ENCODE peak calls at places on chromosomes 1 and 21, in four cellular contexts. One of them, this sample, is unnamed.
A peak's percentile ranks its signal among the peaks of the same experiment; 100 is the strongest.

GRCh38 chr1:160009088-160009487 is 22.7 kb downstream of the PIGM start:
- DNase-seq in aorta: no peak
- DNase-seq in RPMI7951: no peak
- DNase-seq in foreskin keratinocyte: no peak
- DNase-seq in this sample: no peak

GRCh38 chr1:179017383-179018326 is 8.0 kb upstream of the FAM20B start:
- DNase-seq in aorta: no peak
- DNase-seq in foreskin keratinocyte: peak; percentile 48
- DNase-seq in RPMI7951: peak; percentile 70
- DNase-seq in this sample: no peak

GRCh38 chr21:38494688-38495087 is 3.6 kb downstream of the ERG start:
- DNase-seq in RPMI7951: peak; percentile 55
- DNase-seq in aorta: peak; percentile 80
- DNase-seq in foreskin keratinocyte: peak; percentile 13
- DNase-seq in this sample: no peak

GRCh38 chr1:156456625-156457465 is 43.7 kb downstream of the MEF2D start:
- DNase-seq in aorta: peak; percentile 99
- DNase-seq in foreskin keratinocyte: peak; percentile 97
- DNase-seq in RPMI7951: peak; percentile 97
- DNase-seq in this sample: peak; percentile 99

GRCh38 chr1:64584479-64584878 is 114.5 kb downstream of the CACHD1 start:
- DNase-seq in RPMI7951: no peak
- DNase-seq in aorta: no peak
- DNase-seq in foreskin keratinocyte: no peak
- DNase-seq in this sample: no peak

GRCh38 chr1:246734861-246735260 is 10.7 kb downstream of the SCCPDH start:
- DNase-seq in RPMI7951: no peak
- DNase-seq in foreskin keratinocyte: no peak
- DNase-seq in aorta: no peak
- DNase-seq in this sample: no peak

GRCh38 chr1:67747667-67748066 is 62.7 kb downstream of the GADD45A start:
- DNase-seq in RPMI7951: peak; percentile 69
- DNase-seq in aorta: no peak
- DNase-seq in foreskin keratinocyte: no peak
- DNase-seq in this sample: peak; percentile 69

GRCh38 chr1:95097426-95097825 is 19.7 kb upstream of the TLCD4 start:
- DNase-seq in foreskin keratinocyte: no peak
- DNase-seq in RPMI7951: no peak
- DNase-seq in aorta: no peak
- DNase-seq in this sample: no peak

GRCh38 chr1:21293537-21294265 is 3.4 kb upstream of the ECE1 start:
- DNase-seq in RPMI7951: no peak
- DNase-seq in foreskin keratinocyte: no peak
- DNase-seq in aorta: no peak
- DNase-seq in this sample: no peak

GRCh38 chr1:97350241-97350640 is 570.6 kb downstream of the DPYD start:
- DNase-seq in foreskin keratinocyte: no peak
- DNase-seq in aorta: no peak
- DNase-seq in RPMI7951: no peak
- DNase-seq in this sample: no peak

GRCh38 chr21:25169370-25169769 is 437.9 kb downstream of the MRPL39 start:
- DNase-seq in foreskin keratinocyte: peak; percentile 44
- DNase-seq in aorta: no peak
- DNase-seq in RPMI7951: no peak
- DNase-seq in this sample: no peak

GRCh38 chr1:164858233-164858632 is 299.2 kb downstream of the PBX1 start:
- DNase-seq in aorta: no peak
- DNase-seq in foreskin keratinocyte: no peak
- DNase-seq in RPMI7951: no peak
- DNase-seq in this sample: no peak

GRCh38 chr1:10661453-10661852 is 135.0 kb downstream of the CASZ1 start:
- DNase-seq in foreskin keratinocyte: no peak
- DNase-seq in aorta: no peak
- DNase-seq in RPMI7951: no peak
- DNase-seq in this sample: no peak

GRCh38 chr1:200452850-200453543 is 43.2 kb upstream of the ZNF281 start:
- DNase-seq in RPMI7951: no peak
- DNase-seq in foreskin keratinocyte: no peak
- DNase-seq in aorta: no peak
- DNase-seq in this sample: no peak

GRCh38 chr1:119737040-119737682 is 25.4 kb downstream of the PHGDH start:
- DNase-seq in foreskin keratinocyte: no peak
- DNase-seq in RPMI7951: peak; percentile 16
- DNase-seq in aorta: no peak
- DNase-seq in this sample: no peak

GRCh38 chr1:172476218-172476811 is 32.4 kb upstream of the PIGC start:
- DNase-seq in RPMI7951: no peak
- DNase-seq in aorta: no peak
- DNase-seq in foreskin keratinocyte: peak; percentile 98
- DNase-seq in this sample: no peak

GRCh38 chr21:34938079-34938764 is 110.9 kb downstream of the RUNX1 start:
- DNase-seq in foreskin keratinocyte: peak; percentile 52
- DNase-seq in aorta: no peak
- DNase-seq in RPMI7951: no peak
- DNase-seq in this sample: peak; percentile 19

GRCh38 chr1:247841796-247842195 is at the start of gene OR11L1:
- DNase-seq in foreskin keratinocyte: no peak
- DNase-seq in RPMI7951: no peak
- DNase-seq in aorta: no peak
- DNase-seq in this sample: no peak

GRCh38 chr1:101697057-101697456 is 299.7 kb downstream of the OLFM3 start:
- DNase-seq in aorta: no peak
- DNase-seq in foreskin keratinocyte: peak; percentile 3
- DNase-seq in RPMI7951: no peak
- DNase-seq in this sample: no peak

GRCh38 chr1:44276006-44276405 is 62.7 kb downstream of the DMAP1 start:
- DNase-seq in RPMI7951: peak; percentile 11
- DNase-seq in foreskin keratinocyte: peak; percentile 43
- DNase-seq in aorta: no peak
- DNase-seq in this sample: peak; percentile 21

GRCh38 chr21:36964832-36965719 is 1.4 kb downstream of the HLCS start:
- DNase-seq in RPMI7951: no peak
- DNase-seq in aorta: no peak
- DNase-seq in foreskin keratinocyte: no peak
- DNase-seq in this sample: no peak

GRCh38 chr1:21774835-21775541 is 8.0 kb downstream of the USP48 start:
- DNase-seq in foreskin keratinocyte: no peak
- DNase-seq in RPMI7951: no peak
- DNase-seq in aorta: no peak
- DNase-seq in this sample: no peak

GRCh38 chr1:82722608-82723007 is 921.9 kb downstream of the ADGRL2 start:
- DNase-seq in foreskin keratinocyte: peak; percentile 11
- DNase-seq in aorta: no peak
- DNase-seq in RPMI7951: no peak
- DNase-seq in this sample: no peak

GRCh38 chr1:101262601-101263348 is 26.0 kb downstream of the S1PR1 start:
- DNase-seq in foreskin keratinocyte: no peak
- DNase-seq in aorta: no peak
- DNase-seq in RPMI7951: peak; percentile 53
- DNase-seq in this sample: no peak

GRCh38 chr1:45348966-45349677 is 8.9 kb upstream of the MUTYH start:
- DNase-seq in RPMI7951: no peak
- DNase-seq in foreskin keratinocyte: peak; percentile 65
- DNase-seq in aorta: no peak
- DNase-seq in this sample: no peak

GRCh38 chr1:3469849-3470649 is 15.6 kb downstream of the ARHGEF16 start:
- DNase-seq in aorta: peak; percentile 38
- DNase-seq in foreskin keratinocyte: no peak
- DNase-seq in RPMI7951: no peak
- DNase-seq in this sample: no peak

GRCh38 chr21:33075128-33075527 is 5.2 kb downstream of the OLIG1 start:
- DNase-seq in foreskin keratinocyte: no peak
- DNase-seq in RPMI7951: no peak
- DNase-seq in aorta: no peak
- DNase-seq in this sample: no peak

GRCh38 chr1:235068155-235069121 is 60.2 kb downstream of the TOMM20 start:
- DNase-seq in RPMI7951: peak; percentile 77
- DNase-seq in foreskin keratinocyte: peak; percentile 100
- DNase-seq in aorta: peak; percentile 53
- DNase-seq in this sample: no peak

GRCh38 chr1:202085682-202086373 is 36.9 kb upstream of the GPR37L1 start:
- DNase-seq in aorta: no peak
- DNase-seq in foreskin keratinocyte: no peak
- DNase-seq in RPMI7951: peak; percentile 12
- DNase-seq in this sample: no peak

GRCh38 chr1:66176012-66176715 is 357.8 kb upstream of the SGIP1 start:
- DNase-seq in aorta: no peak
- DNase-seq in RPMI7951: peak; percentile 14
- DNase-seq in foreskin keratinocyte: no peak
- DNase-seq in this sample: no peak

GRCh38 chr1:21189906-21190500 is 13.3 kb upstream of the EIF4G3 start:
- DNase-seq in aorta: no peak
- DNase-seq in RPMI7951: no peak
- DNase-seq in foreskin keratinocyte: no peak
- DNase-seq in this sample: no peak

GRCh38 chr1:162276493-162276892 is 100.2 kb downstream of the SPATA46 start:
- DNase-seq in aorta: no peak
- DNase-seq in RPMI7951: peak; percentile 29
- DNase-seq in foreskin keratinocyte: no peak
- DNase-seq in this sample: peak; percentile 63

GRCh38 chr1:185170291-185170848 is 13.4 kb downstream of the SWT1 start:
- DNase-seq in foreskin keratinocyte: peak; percentile 52
- DNase-seq in aorta: no peak
- DNase-seq in RPMI7951: peak; percentile 44
- DNase-seq in this sample: peak; percentile 69

GRCh38 chr1:95041491-95042165 is 31.1 kb downstream of the ALG14 start:
- DNase-seq in foreskin keratinocyte: peak; percentile 66
- DNase-seq in aorta: peak; percentile 56
- DNase-seq in RPMI7951: peak; percentile 85
- DNase-seq in this sample: peak; percentile 79